ENCODE peak calls at places on chromosomes 4 and X, in five cellular contexts. F, Y, T, S and C are unnamed samples.

GRCh38 chr4:10461091-10461849 is 4.0 kb upstream of the ZNF518B start:
- DNase-seq in F (no peak), Y (peak; percentile 55), T (peak; percentile 94), S (no peak), C (peak; percentile 51)

GRCh38 chr4:15352508-15352907 is 75.3 kb upstream of the C1QTNF7 start:
- DNase-seq in F (no peak), Y (no peak), T (no peak), S (peak; percentile 41), C (no peak)

GRCh38 chr4:96193061-96193460 is 353.2 kb downstream of the PDHA2 start:
- DNase-seq in F (no peak), Y (no peak), T (no peak), S (no peak), C (no peak)

GRCh38 chrX:114071412-114071811 is 512.5 kb upstream of the HTR2C start:
- DNase-seq in F (no peak), Y (no peak), T (no peak), S (no peak), C (no peak)

GRCh38 chr4:136664988-136665387 is 867.3 kb downstream of the PCDH18 start:
- DNase-seq in F (no peak), Y (no peak), T (no peak), S (peak; percentile 21), C (no peak)

GRCh38 chr4:4858527-4858926 is 938 bp upstream of the MSX1 start:
- DNase-seq in F (no peak), Y (no peak), T (peak; percentile 30), S (no peak), C (no peak)

GRCh38 chr4:24321637-24322036 is 262.7 kb downstream of the DHX15 start:
- DNase-seq in F (no peak), Y (no peak), T (no peak), S (no peak), C (no peak)

GRCh38 chr4:174012135-174012923 is 271.1 kb downstream of the FBXO8 start:
- DNase-seq in F (no peak), Y (no peak), T (no peak), S (peak; percentile 53), C (no peak)

GRCh38 chrX:103276581-103277002 is at the start of gene TCEAL5:
- DNase-seq in F (no peak), Y (no peak), T (peak; percentile 22), S (no peak), C (no peak)

GRCh38 chrX:138463476-138463875 is 248.0 kb downstream of the FGF13 start:
- DNase-seq in F (no peak), Y (no peak), T (no peak), S (no peak), C (no peak)

GRCh38 chr4:8468746-8469535 is 28.4 kb downstream of the TRMT44 start:
- DNase-seq in F (peak; percentile 23), Y (no peak), T (peak; percentile 90), S (peak; percentile 13), C (peak; percentile 4)

GRCh38 chrX:124228849-124229248 is 103.6 kb upstream of the TEX13D start:
- DNase-seq in F (no peak), Y (no peak), T (no peak), S (no peak), C (no peak)

GRCh38 chr4:2798399-2799301 is 5.8 kb downstream of the SH3BP2 start:
- DNase-seq in F (no peak), Y (no peak), T (peak; percentile 92), S (no peak), C (no peak)

GRCh38 chrX:106731590-106731989 is 5.1 kb downstream of the RNF128 start:
- DNase-seq in F (no peak), Y (no peak), T (no peak), S (no peak), C (no peak)

GRCh38 chrX:136812286-136812685 is 31.6 kb upstream of the ARHGEF6 start:
- DNase-seq in F (no peak), Y (no peak), T (no peak), S (peak; percentile 45), C (no peak)